ENCODE peak calls at places on chromosomes 6 and 20, in nine cellular contexts. Y, R, G, C, M, F, J, N and T are unnamed samples.

GRCh38 chr6:15389759-15390723 is 144.2 kb downstream of the JARID2 start:
- DNase-seq in R (peak; percentile 86), Y (no peak), C (peak; percentile 52), M (no peak), N (no peak), J (no peak), F (peak; percentile 73), G (peak; percentile 32), T (peak; percentile 58)

GRCh38 chr6:85436408-85436807 is 13.5 kb upstream of the NT5E start:
- DNase-seq in C (peak; percentile 67), F (no peak), N (no peak), R (no peak), M (no peak), G (no peak), Y (no peak), J (no peak), T (no peak)

GRCh38 chr6:127190552-127190951 is 72.1 kb downstream of the RSPO3 start:
- DNase-seq in Y (no peak), F (peak; percentile 46), C (peak; percentile 80), J (no peak), G (peak; percentile 59), M (no peak), R (peak; percentile 27), N (no peak), T (no peak)

GRCh38 chr20:50313223-50313820 is 122.7 kb downstream of the CEBPB start:
- DNase-seq in N (no peak), M (no peak), Y (no peak), R (no peak), F (no peak), C (peak; percentile 61), G (peak; percentile 85), J (no peak), T (no peak)

GRCh38 chr6:17907467-17908229 is 79.8 kb downstream of the KIF13A start:
- DNase-seq in R (peak; percentile 62), Y (peak; percentile 51), J (peak; percentile 77), G (peak; percentile 95), N (no peak), C (peak; percentile 100), F (peak; percentile 64), M (peak; percentile 96), T (peak; percentile 80)

GRCh38 chr20:5181955-5182354 is 55.1 kb downstream of the CDS2 start:
- DNase-seq in R (no peak), F (no peak), G (peak; percentile 22), C (peak; percentile 45), N (no peak), M (peak; percentile 21), Y (no peak), J (no peak), T (no peak)

GRCh38 chr6:170156448-170157375 is 134.2 kb downstream of the DLL1 start:
- DNase-seq in C (no peak), F (no peak), R (no peak), J (peak; percentile 36), N (peak; percentile 68), M (no peak), G (no peak), Y (no peak), T (no peak)

GRCh38 chr6:162625846-162626540 is 101.6 kb downstream of the PRKN start:
- DNase-seq in N (no peak), F (no peak), G (no peak), Y (no peak), R (no peak), C (no peak), M (no peak), J (no peak), T (no peak)

GRCh38 chr6:6714498-6715360 is 126.2 kb downstream of the LY86 start:
- DNase-seq in C (no peak), J (no peak), R (no peak), G (no peak), M (no peak), N (no peak), Y (no peak), F (no peak), T (no peak)

GRCh38 chr6:138250053-138250452 is 31.8 kb upstream of the PBOV1 start:
- DNase-seq in G (no peak), C (no peak), Y (no peak), R (no peak), F (no peak), M (no peak), N (no peak), J (no peak), T (no peak)

GRCh38 chr6:67221226-67221625 is 1413.9 kb upstream of the ADGRB3 start:
- DNase-seq in M (no peak), J (no peak), N (no peak), F (no peak), C (no peak), Y (no peak), R (no peak), G (no peak), T (no peak)

GRCh38 chr20:40471261-40471629 is 217.8 kb downstream of the MAFB start:
- DNase-seq in C (peak; percentile 26), N (no peak), J (no peak), Y (no peak), M (no peak), F (no peak), R (peak; percentile 86), G (peak; percentile 18), T (no peak)

GRCh38 chr20:431012-431904 is 23.2 kb downstream of the RBCK1 start:
- DNase-seq in C (peak; percentile 66), M (peak; percentile 90), G (peak; percentile 95), N (peak; percentile 82), J (peak; percentile 74), Y (peak; percentile 36), F (peak; percentile 81), R (peak; percentile 87), T (peak; percentile 53)

GRCh38 chr6:9523462-9523861 is 891.4 kb downstream of the TFAP2A start:
- DNase-seq in F (peak; percentile 48), J (no peak), G (peak; percentile 19), N (no peak), M (no peak), C (peak; percentile 94), R (no peak), Y (no peak), T (no peak)

GRCh38 chr6:43990627-43991619 is 136.3 kb downstream of the MRPL14 start:
- DNase-seq in F (peak; percentile 90), Y (no peak), N (no peak), R (no peak), J (peak; percentile 42), M (no peak), C (peak; percentile 55), G (peak; percentile 40), T (no peak)

GRCh38 chr6:147022041-147022440 is 182.2 kb upstream of the STXBP5 start:
- DNase-seq in N (no peak), C (peak; percentile 11), Y (no peak), J (no peak), F (no peak), M (no peak), G (no peak), R (peak; percentile 15), T (no peak)

GRCh38 chr6:84791233-84791632 is 26.8 kb upstream of the TBX18 start:
- DNase-seq in F (no peak), M (no peak), R (no peak), Y (no peak), N (no peak), J (no peak), G (no peak), C (peak; percentile 48), T (no peak)

GRCh38 chr6:161838306-161839035 is 564.6 kb upstream of the AGPAT4 start:
- DNase-seq in R (peak; percentile 82), F (no peak), M (peak; percentile 78), Y (no peak), G (no peak), C (no peak), J (no peak), N (peak; percentile 59), T (peak; percentile 41)

GRCh38 chr6:159700970-159701369 is 7.9 kb upstream of the SOD2 start:
- DNase-seq in R (no peak), Y (no peak), C (peak; percentile 45), N (no peak), J (no peak), F (no peak), M (peak; percentile 24), G (no peak), T (no peak)
- H3K4me3 ChIP-seq in R (no peak overlapping the region), Y (peak overlapping the region; percentile 36), C (no peak overlapping the region), N (no peak overlapping the region), J (no peak overlapping the region), F (no peak overlapping the region), M (no peak overlapping the region), G (no peak overlapping the region), T (no peak overlapping the region)

GRCh38 chr6:110813338-110813737 is 1.9 kb downstream of the CDK19 start:
- DNase-seq in C (no peak), N (no peak), J (no peak), Y (no peak), F (no peak), G (no peak), M (no peak), R (no peak), T (no peak)
- H3K4me3 ChIP-seq in C (peak overlapping the region; percentile 88), N (peak overlapping the region; percentile 74), J (no peak overlapping the region), Y (peak overlapping the region; percentile 88), F (peak overlapping the region; percentile 65), G (peak overlapping the region; percentile 98), M (no peak overlapping the region), R (no peak overlapping the region), T (peak overlapping the region; percentile 90)

DNA sequence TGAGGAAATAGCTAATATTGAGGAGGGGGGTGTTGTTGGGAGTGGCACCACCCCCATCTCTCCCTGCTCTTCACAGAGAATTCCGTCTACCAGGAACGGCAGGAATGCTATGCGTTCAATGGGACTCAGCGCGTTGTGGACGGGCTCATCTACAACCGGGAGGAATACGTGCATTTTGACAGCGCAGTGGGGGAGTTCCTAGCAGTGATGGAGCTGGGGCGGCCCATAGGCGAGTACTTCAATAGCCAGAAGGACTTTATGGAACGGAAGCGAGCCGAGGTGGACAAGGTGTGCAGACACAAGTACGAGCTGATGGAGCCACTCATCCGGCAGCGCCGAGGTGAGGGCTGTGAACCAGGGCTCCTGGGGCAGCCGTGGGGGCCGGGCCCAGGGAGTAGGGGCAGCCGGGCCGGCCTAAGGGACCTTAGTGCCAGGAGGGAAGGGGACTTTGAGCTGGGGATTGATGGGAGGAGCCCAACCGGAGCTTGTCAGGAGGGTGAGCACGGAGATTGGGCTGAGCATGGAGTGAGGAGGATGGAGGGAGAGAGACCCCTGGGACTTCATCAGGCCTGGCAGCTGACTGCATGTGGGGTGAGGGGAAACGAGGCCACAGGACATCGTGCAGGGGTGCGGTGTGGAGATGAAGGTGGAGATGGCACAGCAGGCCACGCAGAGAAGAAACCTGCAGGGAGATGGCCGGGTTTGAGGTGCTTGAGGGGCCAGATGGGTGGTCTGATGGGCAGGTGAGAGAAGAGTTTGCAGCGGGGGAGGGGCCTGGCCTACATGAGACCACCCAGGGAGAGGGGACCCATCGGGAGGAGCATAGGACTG is 41.3 kb downstream of the HLA-DPB1 start:
- DNase-seq in R (peak; percentile 72), Y (no peak), G (no peak), J (no peak), F (peak; percentile 33), N (peak; percentile 53), M (no peak), C (peak; percentile 36), T (no peak)
- H3K4me3 ChIP-seq in R (peak overlapping the region; percentile 55), Y (no peak overlapping the region), G (no peak overlapping the region), J (no peak overlapping the region), F (peak overlapping the region; percentile 5), N (no peak overlapping the region), M (no peak overlapping the region), C (no peak overlapping the region), T (no peak overlapping the region)

DNA sequence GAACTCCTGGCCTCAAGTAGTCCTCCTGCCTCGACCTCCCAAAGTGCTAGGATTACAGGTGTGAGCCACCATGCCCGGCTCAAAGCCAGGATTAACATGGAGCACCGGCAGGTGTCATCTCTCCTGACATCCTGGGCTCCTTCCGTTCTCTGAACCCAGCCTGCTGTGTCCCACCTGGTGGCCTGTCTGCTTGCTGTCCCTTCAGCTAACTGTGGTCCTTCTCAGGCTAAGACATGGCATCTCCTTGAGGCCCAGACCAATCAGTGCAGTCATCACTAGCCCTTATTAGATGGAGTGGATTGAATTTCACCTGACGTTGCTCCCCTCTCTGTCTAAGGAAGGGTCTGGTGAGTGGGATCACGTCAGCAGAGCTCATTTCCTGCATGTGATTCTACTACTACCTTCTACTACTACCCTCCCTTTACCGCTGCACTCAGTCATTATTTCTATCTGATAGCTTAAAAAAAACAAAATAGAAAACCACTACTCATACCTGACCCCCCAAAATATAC is 28.0 kb upstream of the SYNJ2 start:
- DNase-seq in F (peak; percentile 31), M (no peak), C (peak; percentile 17), G (no peak), J (no peak), R (no peak), Y (no peak), N (no peak), T (no peak)
- H3K4me3 ChIP-seq in F (no peak overlapping the region), M (no peak overlapping the region), C (peak overlapping the region; percentile 38), G (no peak overlapping the region), J (no peak overlapping the region), R (no peak overlapping the region), Y (peak overlapping the region; percentile 57), N (peak overlapping the region; percentile 22), T (peak overlapping the region; percentile 52)